ENCODE peak calls at places on chromosome 2, in four cellular contexts. Q, P, A and T are unnamed samples.

GRCh38 chr2:188412190-188412589 is 120.5 kb downstream of the GULP1 start:
- DNase-seq in Q (no peak), P (no peak), A (no peak), T (no peak)

GRCh38 chr2:135504811-135505210 is 26.2 kb downstream of the ZRANB3 start:
- DNase-seq in Q (no peak), P (no peak), A (no peak), T (no peak)

GRCh38 chr2:189836644-189837043 is 52.4 kb downstream of the PMS1 start:
- DNase-seq in Q (no peak), P (no peak), A (no peak), T (no peak)

GRCh38 chr2:47190188-47190818 is 35.2 kb upstream of the STPG4 start:
- DNase-seq in Q (no peak), P (no peak), A (no peak), T (no peak)

GRCh38 chr2:174012347-174013309 is 47.5 kb upstream of the SP3 start:
- DNase-seq in Q (peak), P (peak), A (no peak), T (no peak)

GRCh38 chr2:73089270-73090030 is 17.9 kb upstream of the SFXN5 start:
- DNase-seq in Q (no peak), P (no peak), A (no peak), T (no peak)

GRCh38 chr2:200770847-200771246 is 40.9 kb upstream of the BZW1 start:
- DNase-seq in Q (no peak), P (no peak), A (no peak), T (peak)

GRCh38 chr2:237547841-237548416 is 18.4 kb upstream of the PRLH start:
- DNase-seq in Q (no peak), P (no peak), A (no peak), T (no peak)

GRCh38 chr2:158172719-158173118 is 71.0 kb downstream of the UPP2 start:
- DNase-seq in Q (no peak), P (no peak), A (no peak), T (no peak)

GRCh38 chr2:13652531-13653313 is 936.0 kb downstream of the TRIB2 start:
- DNase-seq in Q (no peak), P (no peak), A (no peak), T (no peak)

GRCh38 chr2:42969231-42970150 is 177.1 kb upstream of the HAAO start:
- DNase-seq in Q (no peak), P (no peak), A (no peak), T (no peak)

GRCh38 chr2:164934790-164935466 is 20.4 kb downstream of the SLC38A11 start:
- DNase-seq in Q (no peak), P (no peak), A (no peak), T (no peak)

GRCh38 chr2:37378411-37378810 is 34.0 kb downstream of the QPCT start:
- DNase-seq in Q (no peak), P (no peak), A (no peak), T (no peak)

GRCh38 chr2:236551843-236552542 is 17.6 kb upstream of the ACKR3 start:
- DNase-seq in Q (no peak), P (no peak), A (peak), T (no peak)

GRCh38 chr2:182077451-182078142 is 91.9 kb downstream of the PPP1R1C start:
- DNase-seq in Q (no peak), P (peak), A (no peak), T (peak)

GRCh38 chr2:120320318-120320851 is 25.6 kb upstream of the INHBB start:
- DNase-seq in Q (no peak), P (no peak), A (no peak), T (no peak)

GRCh38 chr2:95115418-95115817 is 6.2 kb downstream of the MRPS5 start:
- DNase-seq in Q (peak), P (peak), A (peak), T (peak)

GRCh38 chr2:159797468-159798375 is at the start of gene CD302:
- DNase-seq in Q (peak), P (peak), A (no peak), T (peak)

GRCh38 chr2:227788556-227788955 is 25.1 kb upstream of the CCL20 start:
- DNase-seq in Q (no peak), P (no peak), A (no peak), T (no peak)

GRCh38 chr2:130920417-130921030 is 83.8 kb downstream of the ARHGEF4 start:
- DNase-seq in Q (no peak), P (peak), A (peak), T (peak)

GRCh38 chr2:101729521-101730190 is 32.1 kb downstream of the MAP4K4 start:
- DNase-seq in Q (no peak), P (no peak), A (no peak), T (no peak)

GRCh38 chr2:96715658-96716057 is 24.2 kb downstream of the LMAN2L start:
- DNase-seq in Q (no peak), P (no peak), A (no peak), T (peak)

GRCh38 chr2:6864251-6864758 is 1.4 kb downstream of the CMPK2 start:
- DNase-seq in Q (no peak), P (no peak), A (no peak), T (no peak)

GRCh38 chr2:80078290-80079036 is 226.1 kb downstream of the LRRTM1 start:
- DNase-seq in Q (no peak), P (peak), A (no peak), T (no peak)

GRCh38 chr2:203579730-203580129 is 44.6 kb upstream of the RAPH1 start:
- DNase-seq in Q (no peak), P (no peak), A (no peak), T (no peak)

GRCh38 chr2:85584857-85585780 is 888 bp downstream of the VAMP5 start:
- DNase-seq in Q (no peak), P (peak), A (no peak), T (no peak)

GRCh38 chr2:149075868-149076267 is 37.4 kb downstream of the LYPD6B start:
- DNase-seq in Q (no peak), P (no peak), A (no peak), T (no peak)

GRCh38 chr2:219644801-219645480 is 17.5 kb downstream of the SLC4A3 start:
- DNase-seq in Q (no peak), P (no peak), A (no peak), T (no peak)

GRCh38 chr2:231926180-231926741 is at the start of gene NPPC:
- DNase-seq in Q (peak), P (peak), A (no peak), T (peak)

GRCh38 chr2:198309673-198310280 is 505.4 kb downstream of the PLCL1 start:
- DNase-seq in Q (no peak), P (peak), A (no peak), T (peak)

GRCh38 chr2:152243723-152244122 is 68.2 kb upstream of the STAM2 start:
- DNase-seq in Q (no peak), P (no peak), A (no peak), T (no peak)

GRCh38 chr2:170162261-170162612 is 15.7 kb upstream of the MYO3B start:
- DNase-seq in Q (no peak), P (no peak), A (no peak), T (no peak)

DNA sequence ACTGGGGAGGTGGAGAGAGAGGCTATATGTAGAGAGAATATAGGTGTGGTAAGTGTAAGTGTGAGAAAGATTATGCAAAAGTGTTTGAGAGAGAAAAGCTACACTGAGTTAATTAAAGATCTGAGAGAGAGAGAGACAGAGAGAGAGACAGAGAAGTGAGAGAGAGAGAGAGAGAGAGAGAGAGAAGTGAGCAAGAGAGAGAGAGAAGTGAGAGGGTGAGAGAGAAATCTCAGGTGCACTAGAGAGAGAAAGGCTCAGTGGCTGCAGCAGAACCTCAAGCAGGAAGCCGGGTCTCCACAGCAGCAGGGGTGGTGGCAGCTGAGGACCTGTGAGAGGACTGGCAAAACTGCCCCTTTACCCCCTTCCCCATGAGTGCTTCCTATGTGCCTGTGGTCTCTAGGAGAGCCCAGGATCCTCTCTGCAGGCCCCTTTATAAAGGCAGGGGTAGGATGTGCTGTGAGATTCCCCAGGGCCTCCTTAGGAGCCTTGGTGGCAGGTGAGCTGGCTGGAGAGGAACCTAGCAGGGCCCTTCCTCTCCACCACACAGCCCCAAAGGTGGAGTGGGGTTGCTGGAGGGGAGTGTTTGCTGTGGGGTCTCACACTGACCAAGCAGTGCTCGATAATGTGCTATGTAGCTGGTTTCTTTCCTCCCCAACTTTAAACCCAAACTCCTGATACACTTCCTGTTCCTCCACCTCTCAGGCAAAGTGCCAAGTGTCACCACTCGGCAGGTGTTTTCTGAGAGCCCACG is 52.6 kb downstream of the SLC4A5 start:
- DNase-seq in Q (no peak), P (no peak), A (peak), T (no peak)
- TF ChIP-seq SPI1 in Q (peak), P (peak), A (peak), T (peak)

GRCh38 chr2:215489288-215489848 is 53.5 kb upstream of the FN1 start:
- DNase-seq in Q (no peak), P (peak), A (no peak), T (no peak)
- TF ChIP-seq SPI1 in Q (no peak), P (peak), A (no peak), T (no peak)

DNA sequence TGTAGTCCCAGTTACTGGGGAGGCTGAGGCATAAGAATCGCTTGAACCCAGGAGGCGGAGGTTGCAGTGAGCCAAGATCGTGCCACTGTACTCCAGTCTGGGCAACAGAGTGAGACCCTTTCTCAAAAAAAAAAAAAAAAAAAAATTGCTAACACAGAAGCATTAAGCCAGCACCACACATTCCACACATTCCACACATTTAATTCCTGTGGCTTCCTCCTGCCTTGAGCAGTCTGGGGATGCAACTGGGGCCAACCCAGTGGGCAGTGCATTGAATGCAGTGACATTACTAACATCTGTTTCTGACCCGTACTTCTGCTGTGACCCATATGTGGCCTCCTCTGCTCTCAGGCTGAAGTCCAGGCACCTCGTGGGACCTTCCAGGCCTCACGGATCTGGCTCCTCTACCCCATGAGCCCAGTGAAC is 107.0 kb downstream of the BCL2L11 start:
- DNase-seq in Q (no peak), P (no peak), A (no peak), T (no peak)
- TF ChIP-seq SPI1 in Q (no peak), P (no peak), A (no peak), T (no peak)

DNA sequence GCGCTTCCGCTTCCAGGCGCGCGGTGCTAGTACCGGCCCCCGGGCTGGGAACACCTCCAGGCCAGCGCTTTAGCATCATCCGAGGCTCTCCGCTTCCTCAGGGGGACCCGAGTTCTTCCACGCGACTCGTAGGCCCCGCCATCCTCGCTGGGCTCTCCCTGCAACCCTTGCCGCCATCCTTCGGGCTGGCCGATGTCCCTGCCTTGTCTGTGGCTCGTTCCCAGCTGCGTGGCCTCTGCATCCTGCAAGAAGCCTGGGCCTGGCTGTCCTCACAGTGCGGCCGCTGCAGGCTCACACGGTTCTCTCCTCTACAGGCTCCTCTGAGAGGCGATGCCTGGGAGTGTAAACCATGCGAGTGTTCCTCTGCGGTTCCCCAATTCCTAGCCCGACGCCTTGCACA is 98.6 kb upstream of the PXDN start:
- DNase-seq in Q (no peak), P (no peak), A (no peak), T (no peak)
- TF ChIP-seq SPI1 in Q (no peak), P (no peak), A (no peak), T (no peak)

DNA sequence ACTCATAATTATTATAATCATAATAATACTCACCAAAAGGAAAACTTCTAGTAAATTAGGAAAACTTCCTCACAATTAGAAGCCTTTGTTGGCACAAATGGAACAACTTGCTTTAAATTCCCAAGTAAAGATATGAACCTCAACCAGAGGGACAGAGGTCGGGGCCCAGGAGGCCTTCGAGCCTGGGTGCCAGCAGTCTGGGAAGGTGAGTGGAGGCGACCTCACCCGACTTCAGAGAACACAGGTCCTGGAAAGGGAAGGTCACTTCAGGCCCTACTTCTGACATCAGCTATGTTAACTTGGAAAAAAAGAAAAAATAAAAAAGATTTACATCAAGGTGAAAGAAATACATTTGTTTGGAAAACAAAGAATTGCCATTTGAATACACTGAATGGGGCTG is 350.0 kb upstream of the MYT1L start:
- DNase-seq in Q (no peak), P (no peak), A (no peak), T (no peak)
- TF ChIP-seq SPI1 in Q (no peak), P (no peak), A (no peak), T (no peak)